ENCODE peak calls at places on chromosomes 7 and 10, in four cellular contexts. C, J, D and U are unnamed samples.

GRCh38 chr10:101224910-101225823 is 4.1 kb downstream of the LBX1 start:
- DNase-seq in C (no peak), D (no peak), J (no peak), U (no peak)

GRCh38 chr10:110781139-110781538 is 90.6 kb upstream of the PDCD4 start:
- DNase-seq in D (no peak), J (no peak), C (no peak), U (no peak)

GRCh38 chr10:43595739-43596298 is 10.4 kb upstream of the ZNF485 start:
- DNase-seq in C (no peak), D (peak; percentile 52), J (no peak), U (no peak)

GRCh38 chr7:17907014-17907413 is 33.3 kb downstream of the SNX13 start:
- DNase-seq in C (no peak), J (no peak), D (no peak), U (no peak)

GRCh38 chr10:114172776-114173555 is 1.0 kb downstream of the CCDC186 start:
- DNase-seq in J (no peak), D (no peak), C (no peak), U (no peak)

GRCh38 chr7:14210075-14210474 is 220.6 kb upstream of the ETV1 start:
- DNase-seq in C (peak; percentile 1), D (no peak), J (no peak), U (no peak)

GRCh38 chr7:68321776-68322496 is 1276.3 kb upstream of the AUTS2 start:
- DNase-seq in D (no peak), J (no peak), C (no peak), U (no peak)

GRCh38 chr10:1847361-1847760 is 110.0 kb upstream of the ADARB2 start:
- DNase-seq in J (no peak), C (no peak), D (no peak), U (no peak)

GRCh38 chr7:475951-476441 is 43.6 kb downstream of the PDGFA start:
- DNase-seq in D (no peak), C (no peak), J (no peak), U (no peak)

GRCh38 chr7:88429382-88429781 is 122.7 kb upstream of the STEAP4 start:
- DNase-seq in D (no peak), J (no peak), C (no peak), U (no peak)

GRCh38 chr7:100835903-100836811 is 8.8 kb upstream of the EPHB4 start:
- DNase-seq in C (no peak), J (no peak), D (no peak), U (peak; percentile 80)

GRCh38 chr7:120273476-120273975 is 551 bp downstream of the KCND2 start:
- DNase-seq in C (peak; percentile 74), J (peak; percentile 53), D (no peak), U (peak; percentile 56)

GRCh38 chr7:2030475-2031456 is 202.0 kb downstream of the MAD1L1 start:
- DNase-seq in D (no peak), J (peak; percentile 85), C (no peak), U (no peak)

GRCh38 chr10:112562803-112563663 is 116.0 kb downstream of the VTI1A start:
- DNase-seq in J (peak; percentile 30), D (no peak), C (peak; percentile 86), U (no peak)